ENCODE peak calls at places on chromosomes 12 and 14, in six cellular contexts. U is SK-N-SH, D is K562, K is GM12878, F is HepG2, V is H1. A is an unnamed sample. For H3K27me3, the result is how much of the 10 kb centered on the place peaks cover.

GRCh38 chr12:129305851-129306250 is 452.6 kb downstream of the GLT1D1 start:
- DNase-seq in U (no peak), D (no peak), K (no peak), F (no peak), V (no peak), A (no peak)

GRCh38 chr12:59250766-59251165 is 330.5 kb upstream of the LRIG3 start:
- DNase-seq in U (no peak), D (no peak), K (no peak), F (no peak), V (no peak), A (no peak)

GRCh38 chr12:188910-189621 is 24.9 kb downstream of the SLC6A12 start:
- DNase-seq in U (peak), D (peak), K (no peak), F (no peak), V (peak), A (peak)

GRCh38 chr14:104588066-104588857 is 8.7 kb downstream of the C14orf180 start:
- DNase-seq in U (peak), D (no peak), K (no peak), F (no peak), V (no peak), A (no peak)

GRCh38 chr12:118514297-118514696 is 137.9 kb downstream of the SUDS3 start:
- DNase-seq in U (no peak), D (no peak), K (no peak), F (no peak), V (no peak), A (no peak)

GRCh38 chr12:6341439-6342139 is at the start of gene TNFRSF1A:
- DNase-seq in U (peak), D (peak), K (no peak), F (peak), V (no peak), A (peak)

GRCh38 chr14:106879241-106879640 is 1352.9 kb downstream of the TMEM121 start:
- DNase-seq in U (peak), D (peak), K (no peak), F (peak), V (peak), A (peak)

GRCh38 chr12:79549531-79550271 is 141.1 kb downstream of the PAWR start:
- DNase-seq in U (no peak), D (no peak), K (no peak), F (peak), V (no peak), A (no peak)

GRCh38 chr12:132178801-132179401 is 34.6 kb downstream of the NOC4L start:
- DNase-seq in U (no peak), D (no peak), K (no peak), F (no peak), V (no peak), A (no peak)

GRCh38 chr12:119770146-119770545 is 102.2 kb downstream of the PRKAB1 start:
- DNase-seq in U (no peak), D (no peak), K (no peak), F (no peak), V (no peak), A (no peak)

GRCh38 chr14:93832076-93832475 is 43.8 kb upstream of the PRIMA1 start:
- DNase-seq in U (peak), D (no peak), K (no peak), F (no peak), V (no peak), A (no peak)

GRCh38 chr12:6336859-6337744 is 4.8 kb downstream of the TNFRSF1A start:
- DNase-seq in U (no peak), D (peak), K (no peak), F (no peak), V (no peak), A (peak)

GRCh38 chr12:2251485-2252179 is 198.8 kb downstream of the CACNA1C start:
- DNase-seq in U (no peak), D (no peak), K (no peak), F (no peak), V (no peak), A (no peak)

GRCh38 chr12:106243620-106244019 is 4.2 kb downstream of the CKAP4 start:
- DNase-seq in U (no peak), D (no peak), K (no peak), F (no peak), V (no peak), A (no peak)

GRCh38 chr14:103527408-103528157 is 1.4 kb upstream of the TRMT61A start:
- DNase-seq in U (no peak), D (no peak), K (peak), F (no peak), V (no peak), A (no peak)

GRCh38 chr12:31366104-31366621 is 40.2 kb upstream of the SINHCAF start:
- DNase-seq in U (no peak), D (no peak), K (no peak), F (no peak), V (no peak), A (no peak)

GRCh38 chr14:100305446-100306255 is 593 bp downstream of the SLC25A29 start:
- DNase-seq in U (peak), D (peak), K (no peak), F (no peak), V (peak), A (peak)

GRCh38 chr12:1013618-1014489 is 22.8 kb downstream of the ERC1 start:
- DNase-seq in U (no peak), D (no peak), K (no peak), F (no peak), V (no peak), A (no peak)

GRCh38 chr12:103020839-103021238 is 63.4 kb downstream of the ASCL1 start:
- DNase-seq in U (no peak), D (no peak), K (peak), F (no peak), V (no peak), A (no peak)

GRCh38 chr14:38705220-38705619 is 397.8 kb downstream of the SEC23A start:
- DNase-seq in U (no peak), D (no peak), K (no peak), F (no peak), V (no peak), A (no peak)

GRCh38 chr14:67764496-67764895 is 51.9 kb downstream of the ZFYVE26 start:
- DNase-seq in U (no peak), D (no peak), K (no peak), F (no peak), V (no peak), A (no peak)

GRCh38 chr12:49358548-49359141 is 8.6 kb upstream of the SPATS2 start:
- DNase-seq in U (peak), D (peak), K (no peak), F (peak), V (peak), A (peak)

GRCh38 chr12:98371419-98371818 is 144.0 kb upstream of the TMPO start:
- DNase-seq in U (no peak), D (no peak), K (no peak), F (no peak), V (no peak), A (no peak)

GRCh38 chr12:89344862-89345202 is 7.5 kb downstream of the DUSP6 start:
- DNase-seq in U (no peak), D (no peak), K (no peak), F (peak), V (no peak), A (no peak)

GRCh38 chr14:50529288-50530179 is 2.8 kb downstream of the MAP4K5 start:
- DNase-seq in U (no peak), D (no peak), K (no peak), F (no peak), V (no peak), A (no peak)

GRCh38 chr14:77067632-77068514 is 30.2 kb upstream of the CIPC start:
- DNase-seq in U (peak), D (peak), K (no peak), F (no peak), V (peak), A (no peak)

GRCh38 chr12:124286946-124287345 is 7.9 kb upstream of the RFLNA start:
- DNase-seq in U (no peak), D (no peak), K (no peak), F (no peak), V (no peak), A (no peak)

GRCh38 chr12:45112306-45112705 is 61.4 kb upstream of the DBX2 start:
- DNase-seq in U (no peak), D (no peak), K (no peak), F (no peak), V (no peak), A (no peak)

GRCh38 chr14:50798048-50798421 is 32.9 kb downstream of the NIN start:
- DNase-seq in U (no peak), D (no peak), K (peak), F (no peak), V (no peak), A (no peak)

GRCh38 chr14:70563869-70564268 is 29.1 kb upstream of the ADAM20 start:
- DNase-seq in U (no peak), D (no peak), K (no peak), F (no peak), V (no peak), A (no peak)

GRCh38 chr12:31234053-31234835 is 91.7 kb downstream of the SINHCAF start:
- DNase-seq in U (no peak), D (no peak), K (no peak), F (no peak), V (no peak), A (no peak)

GRCh38 chr12:115660211-115660805 is 617.2 kb downstream of the MED13L start:
- DNase-seq in U (no peak), D (no peak), K (no peak), F (no peak), V (no peak), A (no peak)

GRCh38 chr12:9098463-9099026 is 17.2 kb downstream of the A2M start:
- DNase-seq in U (no peak), D (no peak), K (no peak), F (no peak), V (no peak), A (no peak)

GRCh38 chr12:123231931-123232330 is 1.0 kb downstream of the MPHOSPH9 start:
- DNase-seq in U (no peak), D (no peak), K (no peak), F (peak), V (no peak), A (no peak)

GRCh38 chr12:54595471-54595870 is 7.0 kb upstream of the PPP1R1A start:
- DNase-seq in U (no peak), D (no peak), K (no peak), F (no peak), V (no peak), A (no peak)
- H3K27me3 ChIP-seq in U (half or more), D (under half), K (under half), F (under half), V (under half), A (under half)

GRCh38 chr12:131163189-131163738 is 209.6 kb downstream of the ADGRD1 start:
- DNase-seq in U (no peak), D (no peak), K (no peak), F (no peak), V (no peak), A (no peak)
- TF ChIP-seq GABPA in U (no peak), D (no peak), K (no peak), F (no peak), V (no peak), A (no peak)

GRCh38 chr12:11727133-11727664 is 77.7 kb downstream of the ETV6 start:
- DNase-seq in U (no peak), D (no peak), K (peak), F (peak), V (no peak), A (no peak)
- H3K27ac ChIP-seq in U (no peak), D (no peak), K (peak), F (no peak), V (no peak), A (peak)

GRCh38 chr14:37579250-37579649 is 15.8 kb downstream of the FOXA1 start:
- DNase-seq in U (no peak), D (no peak), K (no peak), F (no peak), V (no peak), A (no peak)
- H3K27me3 ChIP-seq in U (under half), D (under half), K (under half), F (under half), V (half or more), A (under half)

A was measured in HL-60.